ENCODE peak calls at places on chromosomes 5 and 9, in six cellular contexts. X, R, M, N, A and K are unnamed samples.

GRCh38 chr5:115377468-115378217 is 81.2 kb upstream of the CCDC112 start:
- DNase-seq in X (no peak), R (peak; percentile 89), M (no peak), N (no peak), A (no peak), K (no peak)

GRCh38 chr5:83564069-83564749 is 92.7 kb downstream of the VCAN start:
- DNase-seq in X (no peak), R (peak; percentile 78), M (no peak), N (no peak), A (no peak), K (no peak)

GRCh38 chr9:18896531-18897179 is 136.4 kb downstream of the SAXO1 start:
- DNase-seq in X (peak; percentile 66), R (no peak), M (no peak), N (no peak), A (no peak), K (no peak)

GRCh38 chr9:110183208-110184145 is 24.5 kb downstream of the C9orf152 start:
- DNase-seq in X (peak; percentile 88), R (peak; percentile 83), M (peak; percentile 70), N (no peak), A (no peak), K (peak; percentile 75)

GRCh38 chr9:16825971-16826370 is 44.5 kb downstream of the BNC2 start:
- DNase-seq in X (no peak), R (peak; percentile 73), M (no peak), N (no peak), A (no peak), K (no peak)

GRCh38 chr5:167261309-167262100 is 1029.9 kb upstream of the WWC1 start:
- DNase-seq in X (peak; percentile 50), R (no peak), M (peak; percentile 36), N (no peak), A (no peak), K (no peak)

GRCh38 chr9:71202931-71203330 is 81.5 kb upstream of the TRPM3 start:
- DNase-seq in X (no peak), R (no peak), M (no peak), N (no peak), A (no peak), K (no peak)

GRCh38 chr9:113649054-113649453 is 185.5 kb downstream of the RGS3 start:
- DNase-seq in X (peak; percentile 49), R (peak; percentile 78), M (no peak), N (peak; percentile 78), A (no peak), K (no peak)

GRCh38 chr9:68904454-68904853 is 109.5 kb downstream of the PRKACG start:
- DNase-seq in X (no peak), R (no peak), M (no peak), N (no peak), A (no peak), K (no peak)

GRCh38 chr9:115548826-115549225 is 430.9 kb upstream of the TNC start:
- DNase-seq in X (no peak), R (peak; percentile 39), M (no peak), N (no peak), A (no peak), K (no peak)

GRCh38 chr5:71894091-71894490 is 175.0 kb downstream of the CARTPT start:
- DNase-seq in X (no peak), R (no peak), M (no peak), N (no peak), A (no peak), K (no peak)

GRCh38 chr9:136171009-136171800 is 33.7 kb downstream of the LHX3 start:
- DNase-seq in X (peak; percentile 87), R (peak; percentile 7), M (peak; percentile 83), N (no peak), A (no peak), K (no peak)

GRCh38 chr9:16501098-16501663 is 369.3 kb downstream of the BNC2 start:
- DNase-seq in X (no peak), R (peak; percentile 58), M (no peak), N (no peak), A (no peak), K (no peak)

GRCh38 chr5:72300590-72301339 is 19.3 kb downstream of the MRPS27 start:
- DNase-seq in X (no peak), R (no peak), M (no peak), N (no peak), A (no peak), K (no peak)

GRCh38 chr5:154276932-154277331 is 86.4 kb downstream of the GALNT10 start:
- DNase-seq in X (no peak), R (peak; percentile 95), M (no peak), N (peak; percentile 65), A (no peak), K (no peak)

GRCh38 chr9:84141762-84142370 is 161.3 kb downstream of the RMI1 start:
- DNase-seq in X (no peak), R (no peak), M (no peak), N (no peak), A (no peak), K (no peak)

GRCh38 chr9:76996700-76997099 is 22.8 kb upstream of the FOXB2 start:
- DNase-seq in X (peak; percentile 90), R (no peak), M (peak; percentile 78), N (peak; percentile 54), A (peak; percentile 62), K (peak; percentile 74)

GRCh38 chr9:92636627-92637026 is 33.3 kb downstream of the IPPK start:
- DNase-seq in X (peak; percentile 35), R (no peak), M (peak; percentile 17), N (no peak), A (no peak), K (no peak)
- TF ChIP-seq CTCF in X (peak; percentile 29), R (peak; percentile 12), M (peak; percentile 38), N (no peak), A (no peak), K (no peak)

DNA sequence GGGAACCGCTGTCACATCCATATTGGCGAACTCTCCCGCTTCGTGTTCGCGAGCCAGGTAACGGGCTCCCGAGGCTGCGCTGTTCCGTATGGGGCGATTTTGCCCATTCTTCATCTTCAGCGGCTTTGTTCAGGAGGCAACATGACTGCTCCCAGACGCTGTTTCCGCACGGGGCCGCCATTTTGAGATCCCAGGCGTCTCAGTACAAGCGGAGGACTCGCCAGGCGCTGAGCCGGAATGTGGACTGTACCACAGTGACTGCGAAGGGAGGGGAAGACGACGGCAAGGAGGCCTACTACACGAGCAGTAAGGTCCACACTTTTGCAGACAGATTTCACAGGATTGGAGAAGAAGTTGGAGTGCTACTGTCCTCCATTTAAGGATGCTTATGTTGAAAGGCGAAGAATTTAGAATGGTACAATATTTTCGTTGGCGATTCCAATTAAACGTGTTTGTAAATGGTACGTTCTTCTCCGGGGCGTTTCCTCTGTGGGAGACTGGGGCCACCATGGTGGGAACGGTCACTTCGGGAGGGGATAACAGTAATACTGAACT is 41.6 kb upstream of the ZNF300 start:
- DNase-seq in X (no peak), R (peak; percentile 97), M (no peak), N (peak; percentile 86), A (no peak), K (peak; percentile 89)
- H3K9me3 ChIP-seq in X (peaks cover 72% of the 10 kb centered on the region), R (no peaks in the 10 kb centered on the region), M (peaks cover 68% of the 10 kb centered on the region), N (peaks cover 92% of the 10 kb centered on the region), A (peaks cover 28% of the 10 kb centered on the region), K (peaks cover 91% of the 10 kb centered on the region)

DNA sequence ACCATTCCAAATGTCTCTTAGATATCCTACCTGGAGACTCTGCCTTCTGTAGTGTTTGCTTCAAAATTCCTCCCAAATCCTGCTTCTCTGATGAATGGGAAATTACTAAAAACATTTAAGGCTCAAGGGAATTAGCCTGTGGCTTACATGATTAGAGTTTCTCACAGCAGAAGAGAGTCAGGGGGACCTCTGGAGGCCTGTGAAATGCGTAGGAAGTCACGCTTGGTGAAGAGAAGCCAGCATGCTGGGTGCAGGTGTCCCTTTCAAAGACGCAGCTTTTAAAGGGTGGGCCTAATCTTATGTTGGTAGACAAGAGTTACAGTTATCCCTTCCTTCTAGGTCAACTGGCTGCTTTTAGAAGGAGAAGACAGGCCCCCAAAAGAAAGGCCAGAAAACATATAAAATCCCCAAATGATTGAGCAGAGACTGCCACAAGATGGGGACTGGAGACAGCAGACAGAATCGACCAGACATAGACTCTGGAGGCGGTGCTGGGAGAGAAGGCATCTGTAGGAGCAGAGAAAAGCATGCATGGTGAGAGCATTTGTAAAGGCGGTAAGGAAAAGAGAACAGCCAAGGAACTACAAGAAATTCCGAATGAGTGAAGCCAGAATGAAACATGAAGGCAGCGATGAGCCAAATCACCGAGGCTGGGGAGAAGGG is 42.3 kb downstream of the B4GALT1 start:
- DNase-seq in X (no peak), R (no peak), M (no peak), N (no peak), A (no peak), K (no peak)
- TF ChIP-seq CTCF in X (no peak), R (no peak), M (no peak), N (no peak), A (no peak), K (no peak)

GRCh38 chr5:140796718-140797095 is 2.1 kb downstream of the PCDHA2 start:
- DNase-seq in X (peak; percentile 36), R (no peak), M (no peak), N (no peak), A (peak; percentile 57), K (no peak)
- H3K9me3 ChIP-seq in X (peaks cover 9% of the 10 kb centered on the region), R (no peaks in the 10 kb centered on the region), M (no peaks in the 10 kb centered on the region), N (peaks cover 88% of the 10 kb centered on the region), A (peaks cover 4% of the 10 kb centered on the region), K (peaks cover 45% of the 10 kb centered on the region)

GRCh38 chr5:157132302-157132612 is 10.4 kb downstream of the MED7 start:
- DNase-seq in X (no peak), R (no peak), M (no peak), N (no peak), A (no peak), K (no peak)
- TF ChIP-seq CTCF in X (no peak), R (no peak), M (no peak), N (no peak), A (peak; percentile 41), K (no peak)

GRCh38 chr5:164748861-164749260 is 1243.4 kb downstream of the MAT2B start:
- DNase-seq in X (no peak), R (no peak), M (no peak), N (no peak), A (no peak), K (no peak)
- H3K9me3 ChIP-seq in X (no peaks in the 10 kb centered on the region), R (no peaks in the 10 kb centered on the region), M (no peaks in the 10 kb centered on the region), N (no peaks in the 10 kb centered on the region), A (no peaks in the 10 kb centered on the region), K (no peaks in the 10 kb centered on the region)

GRCh38 chr9:5265939-5266338 is 34.7 kb downstream of the INSL4 start:
- DNase-seq in X (peak; percentile 67), R (no peak), M (peak; percentile 59), N (no peak), A (no peak), K (no peak)

GRCh38 chr9:5264219-5264595 is 33.0 kb downstream of the INSL4 start:
- DNase-seq in X (no peak), R (no peak), M (no peak), N (no peak), A (no peak), K (no peak)

GRCh38 chr9:5269249-5269715 is 35.2 kb downstream of the RLN2 start:
- DNase-seq in X (peak; percentile 63), R (no peak), M (no peak), N (no peak), A (no peak), K (no peak)

GRCh38 chr9:5263568-5264218 is 32.5 kb downstream of the INSL4 start:
- DNase-seq in X (peak; percentile 54), R (peak; percentile 18), M (no peak), N (no peak), A (no peak), K (no peak)
- TF ChIP-seq CTCF in X (peak; percentile 59), R (no peak), M (peak; percentile 44), N (no peak), A (peak; percentile 37), K (no peak)